ENCODE peak calls at places on chromosome 21, in eight cellular contexts. I, E, C, Y, N, G, D and Q are unnamed samples.

GRCh38 chr21:34187935-34188334 is 114.6 kb downstream of the MRPS6 start:
- DNase-seq in I (peak), E (peak), C (no peak), Y (no peak), N (no peak), G (peak), D (no peak), Q (no peak)

GRCh38 chr21:31557956-31558838 is 101.3 kb upstream of the SOD1 start:
- DNase-seq in I (peak), E (no peak), C (no peak), Y (peak), N (peak), G (no peak), D (peak), Q (peak)

GRCh38 chr21:32955307-32955937 is 70.3 kb upstream of the OLIG2 start:
- DNase-seq in I (no peak), E (no peak), C (no peak), Y (no peak), N (no peak), G (no peak), D (no peak), Q (no peak)

GRCh38 chr21:35149698-35150097 is 100.6 kb upstream of the RUNX1 start:
- DNase-seq in I (peak), E (no peak), C (no peak), Y (peak), N (no peak), G (no peak), D (peak), Q (no peak)

GRCh38 chr21:36388835-36389234 is 3.6 kb downstream of the CHAF1B start:
- DNase-seq in I (peak), E (no peak), C (no peak), Y (peak), N (no peak), G (no peak), D (no peak), Q (no peak)

GRCh38 chr21:9737871-9738520 is 783.4 kb upstream of the TPTE start:
- DNase-seq in I (no peak), E (no peak), C (no peak), Y (no peak), N (no peak), G (no peak), D (peak), Q (no peak)

GRCh38 chr21:43957128-43957571 is 55.0 kb upstream of the TRAPPC10 start:
- DNase-seq in I (no peak), E (peak), C (no peak), Y (no peak), N (no peak), G (no peak), D (no peak), Q (no peak)

GRCh38 chr21:35273331-35273730 is 224.2 kb upstream of the RUNX1 start:
- DNase-seq in I (no peak), E (no peak), C (no peak), Y (no peak), N (no peak), G (no peak), D (peak), Q (no peak)

GRCh38 chr21:34243562-34243961 is 120.2 kb upstream of the KCNE2 start:
- DNase-seq in I (peak), E (no peak), C (no peak), Y (peak), N (no peak), G (no peak), D (peak), Q (no peak)

DNA sequence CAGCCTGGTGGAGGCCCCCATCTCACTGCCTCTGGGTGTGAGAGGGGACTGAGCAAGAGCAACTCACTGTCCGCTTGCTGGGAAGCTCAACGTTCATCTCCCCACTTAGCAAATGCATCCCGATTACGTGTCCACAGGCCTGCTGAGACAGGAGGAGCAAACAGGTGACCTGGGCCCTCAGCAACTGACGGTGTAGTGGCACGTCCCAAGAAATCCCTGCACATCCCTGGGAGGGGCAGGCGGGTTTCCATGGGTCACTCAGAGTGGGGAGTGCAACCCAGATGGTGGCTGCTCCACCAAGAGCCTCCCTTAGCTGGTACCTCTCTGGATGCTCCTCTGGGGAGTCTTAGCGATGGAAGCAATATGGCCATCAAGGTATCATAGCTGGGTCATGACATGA is 229.4 kb downstream of the DYRK1A start:
- DNase-seq in I (no peak), E (no peak), C (no peak), Y (no peak), N (no peak), G (no peak), D (no peak), Q (no peak)
- H3K27ac ChIP-seq in I (no peak), E (no peak), C (no peak), Y (no peak), N (no peak), G (no peak), D (no peak), Q (no peak)

GRCh38 chr21:38888956-38889605 is 83.4 kb downstream of the ETS2 start:
- DNase-seq in I (peak), E (no peak), C (no peak), Y (no peak), N (no peak), G (no peak), D (no peak), Q (no peak)
- H3K27ac ChIP-seq in I (no peak), E (no peak), C (peak), Y (no peak), N (no peak), G (peak), D (no peak), Q (no peak)

GRCh38 chr21:42456457-42456856 is 39.6 kb downstream of the RSPH1 start:
- DNase-seq in I (no peak), E (no peak), C (no peak), Y (no peak), N (no peak), G (no peak), D (peak), Q (peak)

GRCh38 chr21:42459583-42460215 is 36.3 kb downstream of the RSPH1 start:
- DNase-seq in I (no peak), E (no peak), C (no peak), Y (no peak), N (no peak), G (no peak), D (no peak), Q (no peak)

GRCh38 chr21:42460391-42461184 is 35.4 kb downstream of the RSPH1 start:
- DNase-seq in I (no peak), E (peak), C (no peak), Y (no peak), N (no peak), G (no peak), D (no peak), Q (peak)

GRCh38 chr21:42461185-42461520 is 34.9 kb downstream of the RSPH1 start:
- DNase-seq in I (no peak), E (no peak), C (no peak), Y (no peak), N (no peak), G (no peak), D (no peak), Q (no peak)

DNA sequence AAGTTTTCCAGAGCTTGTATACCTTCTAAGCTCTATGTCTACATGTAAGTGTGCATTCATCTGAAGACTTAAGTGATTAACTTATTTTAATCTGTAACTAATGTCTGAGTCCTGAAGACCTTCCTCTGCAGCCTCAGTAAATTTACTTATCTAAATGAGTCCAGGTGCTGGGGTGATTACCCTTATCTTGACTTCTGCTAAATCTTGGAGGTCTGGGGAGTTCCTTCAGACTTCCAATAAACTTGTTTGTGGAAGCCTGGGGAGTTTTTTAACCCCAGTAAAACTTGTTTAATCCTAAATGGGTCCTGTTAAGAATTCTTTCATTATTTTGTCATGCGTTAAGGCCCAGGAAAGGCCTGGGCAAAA is 37.0 kb downstream of the RSPH1 start:
- DNase-seq in I (no peak), E (no peak), C (no peak), Y (no peak), N (no peak), G (no peak), D (no peak), Q (no peak)
- H3K27ac ChIP-seq in I (no peak), E (no peak), C (no peak), Y (no peak), N (no peak), G (no peak), D (no peak), Q (no peak)

DNA sequence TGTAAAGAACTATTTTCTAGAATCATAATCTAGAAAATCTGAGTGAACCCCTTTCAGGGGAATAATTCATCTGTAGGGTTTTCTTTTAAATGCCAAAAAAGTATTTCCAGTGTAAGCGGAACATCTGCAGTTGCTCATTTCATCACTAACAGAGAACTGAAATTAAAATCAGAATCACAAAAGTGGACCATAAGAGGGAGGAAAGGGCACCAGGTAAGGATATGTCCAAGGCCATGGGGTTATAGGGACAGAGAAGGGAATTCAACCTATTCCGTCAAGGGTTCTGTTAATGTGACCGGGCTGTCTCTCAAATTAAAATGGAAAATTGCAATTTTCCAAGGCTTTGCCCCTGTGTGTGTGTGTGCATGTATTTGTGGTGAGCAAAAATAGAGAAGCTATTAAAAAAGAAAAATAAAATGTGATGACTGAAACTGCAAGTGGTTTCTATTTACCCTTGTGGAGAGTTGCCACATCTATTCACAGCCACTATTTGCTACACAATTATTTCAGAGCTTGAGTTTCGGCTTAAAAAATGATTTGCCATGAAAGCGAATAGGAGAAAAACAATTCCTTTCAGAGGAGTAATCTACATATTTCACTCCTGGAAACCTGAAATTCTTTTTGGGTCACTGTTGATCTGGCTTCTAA is 53.1 kb downstream of the APP start:
- DNase-seq in I (no peak), E (no peak), C (no peak), Y (no peak), N (no peak), G (no peak), D (no peak), Q (no peak)
- H3K27ac ChIP-seq in I (no peak), E (no peak), C (no peak), Y (no peak), N (no peak), G (peak), D (peak), Q (no peak)

GRCh38 chr21:45304945-45305344 is 17.2 kb upstream of the POFUT2 start:
- DNase-seq in I (peak), E (peak), C (no peak), Y (no peak), N (no peak), G (no peak), D (no peak), Q (no peak)

GRCh38 chr21:45308211-45309068 is 20.7 kb upstream of the POFUT2 start:
- DNase-seq in I (peak), E (peak), C (no peak), Y (no peak), N (peak), G (no peak), D (no peak), Q (no peak)

GRCh38 chr21:45305831-45306230 is 18.1 kb upstream of the POFUT2 start:
- DNase-seq in I (peak), E (no peak), C (no peak), Y (no peak), N (no peak), G (no peak), D (no peak), Q (no peak)

GRCh38 chr21:45306832-45307571 is 19.3 kb upstream of the POFUT2 start:
- DNase-seq in I (peak), E (peak), C (peak), Y (no peak), N (peak), G (peak), D (no peak), Q (no peak)

DNA sequence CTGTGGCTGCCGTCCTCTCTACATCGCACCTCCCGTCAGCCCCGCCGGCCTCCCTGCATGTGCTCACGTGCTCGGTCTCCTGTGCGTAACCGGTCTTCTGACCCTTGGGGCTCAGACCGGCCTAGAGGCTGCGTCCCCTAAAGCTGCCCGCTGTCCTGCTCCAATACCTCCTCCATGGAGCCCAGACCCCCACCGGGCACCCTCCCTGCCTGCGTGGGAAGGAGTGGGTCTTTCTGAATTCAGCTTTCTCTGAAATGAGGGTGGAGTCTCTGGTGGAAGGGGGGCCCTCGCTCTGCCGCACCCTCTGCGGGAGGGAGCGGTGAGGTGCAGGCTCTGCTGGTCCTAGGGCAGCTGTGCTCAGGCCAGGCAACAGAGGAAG is 18.7 kb upstream of the POFUT2 start:
- DNase-seq in I (no peak), E (no peak), C (no peak), Y (no peak), N (peak), G (no peak), D (no peak), Q (no peak)
- H3K27ac ChIP-seq in I (peak), E (peak), C (peak), Y (no peak), N (peak), G (peak), D (no peak), Q (no peak)

DNA sequence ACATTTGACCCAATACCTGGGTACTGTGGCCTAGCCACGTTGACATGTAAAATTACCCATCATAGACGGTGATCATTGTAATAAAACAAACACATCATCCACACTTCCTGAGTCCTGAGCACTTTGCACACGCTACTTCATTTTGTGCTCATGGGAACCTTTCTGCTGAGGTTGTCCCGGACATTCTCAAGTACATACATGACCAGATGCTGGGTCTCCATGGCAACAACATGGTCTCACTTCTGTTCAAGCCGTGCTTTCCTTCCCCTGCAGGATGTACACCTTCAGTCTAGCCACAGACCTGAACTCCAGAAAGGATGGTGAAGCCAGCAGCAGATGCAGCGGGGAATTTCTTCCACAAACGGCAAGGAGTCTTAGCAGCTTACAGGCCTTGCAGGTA is 22.7 kb downstream of the UBASH3A start:
- DNase-seq in I (no peak), E (no peak), C (no peak), Y (no peak), N (no peak), G (no peak), D (no peak), Q (no peak)
- H3K27ac ChIP-seq in I (no peak), E (no peak), C (no peak), Y (no peak), N (no peak), G (no peak), D (no peak), Q (no peak)

GRCh38 chr21:15007716-15008296 is 57.0 kb downstream of the NRIP1 start:
- DNase-seq in I (no peak), E (peak), C (no peak), Y (no peak), N (no peak), G (no peak), D (no peak), Q (no peak)

GRCh38 chr21:15014220-15014619 is 50.6 kb downstream of the NRIP1 start:
- DNase-seq in I (peak), E (no peak), C (no peak), Y (no peak), N (no peak), G (no peak), D (no peak), Q (no peak)

GRCh38 chr21:15011967-15012366 is 52.8 kb downstream of the NRIP1 start:
- DNase-seq in I (no peak), E (no peak), C (no peak), Y (no peak), N (no peak), G (no peak), D (no peak), Q (no peak)

GRCh38 chr21:15009964-15010363 is 54.8 kb downstream of the NRIP1 start:
- DNase-seq in I (peak), E (no peak), C (no peak), Y (no peak), N (no peak), G (no peak), D (no peak), Q (no peak)

GRCh38 chr21:15010645-15011044 is 54.2 kb downstream of the NRIP1 start:
- DNase-seq in I (peak), E (no peak), C (no peak), Y (no peak), N (no peak), G (no peak), D (no peak), Q (no peak)
- H3K27ac ChIP-seq in I (peak), E (no peak), C (no peak), Y (no peak), N (no peak), G (no peak), D (no peak), Q (no peak)

DNA sequence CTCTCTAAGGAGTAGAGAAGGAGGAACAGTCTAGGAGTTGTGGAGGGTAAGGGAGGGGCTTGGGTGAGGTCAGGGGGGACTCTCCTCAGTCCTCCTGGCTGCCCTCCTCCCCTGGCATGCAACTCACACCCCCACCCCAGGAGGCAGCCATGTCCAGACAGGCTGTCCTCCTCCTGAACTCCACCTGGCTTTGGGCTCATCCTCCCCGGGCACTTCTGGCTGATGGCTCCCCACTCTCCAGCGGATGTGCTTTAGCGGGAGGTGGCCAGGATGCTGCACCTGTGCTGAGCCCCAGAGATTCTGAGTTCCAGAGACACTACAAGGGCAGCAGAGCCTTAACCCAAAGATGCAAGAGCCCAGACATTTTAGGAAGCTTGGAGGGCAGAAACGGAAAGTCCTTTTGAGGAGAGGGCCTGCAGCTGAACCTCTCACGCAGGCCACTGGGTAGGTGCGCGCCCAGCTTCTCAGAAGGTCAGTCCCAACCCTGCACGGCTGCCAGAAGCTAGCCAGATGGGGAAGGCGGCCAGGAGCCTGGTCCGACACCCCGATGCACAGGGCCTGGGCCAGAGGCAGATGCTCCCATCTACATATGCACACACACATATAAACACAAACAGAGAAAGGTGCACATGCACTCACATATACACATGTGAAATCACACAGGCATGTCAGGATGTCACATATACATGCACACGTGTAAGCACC is 83.4 kb downstream of the PDE9A start:
- DNase-seq in I (no peak), E (no peak), C (no peak), Y (no peak), N (no peak), G (no peak), D (no peak), Q (no peak)
- H3K27ac ChIP-seq in I (no peak), E (no peak), C (no peak), Y (no peak), N (peak), G (peak), D (no peak), Q (no peak)